ENCODE peak calls at places on chromosomes 3 and 15, in five cellular contexts. One of them, this sample, is unnamed.

GRCh38 chr3:42507252-42507651 is 4.8 kb downstream of the VIPR1 start:
- ATAC-seq in naive thymus-derived CD4-positive, alpha-beta T cell: no peak
- ATAC-seq in A549: no peak
- ATAC-seq in activated CD8-positive, alpha-beta T cell treated with anti-CD3 and anti-CD28 coated beads, Interleukin-2, amount 10 ng/mL, durations not matched to agents 7 days and 5 days: no peak
- ATAC-seq in left cardiac atrium: no peak
- ATAC-seq in this sample: no peak

GRCh38 chr15:74431116-74431515 is 2.6 kb downstream of the SEMA7A start:
- ATAC-seq in naive thymus-derived CD4-positive, alpha-beta T cell: no peak
- ATAC-seq in A549: no peak
- ATAC-seq in activated CD8-positive, alpha-beta T cell treated with anti-CD3 and anti-CD28 coated beads, Interleukin-2, amount 10 ng/mL, durations not matched to agents 7 days and 5 days: no peak
- ATAC-seq in left cardiac atrium: no peak
- ATAC-seq in this sample: no peak

GRCh38 chr3:66953934-66954333 is 44.2 kb upstream of the KBTBD8 start:
- ATAC-seq in naive thymus-derived CD4-positive, alpha-beta T cell: no peak
- ATAC-seq in A549: no peak
- ATAC-seq in activated CD8-positive, alpha-beta T cell treated with anti-CD3 and anti-CD28 coated beads, Interleukin-2, amount 10 ng/mL, durations not matched to agents 7 days and 5 days: no peak
- ATAC-seq in left cardiac atrium: no peak
- ATAC-seq in this sample: no peak

GRCh38 chr3:72086051-72086711 is 301.2 kb upstream of the PROK2 start:
- ATAC-seq in naive thymus-derived CD4-positive, alpha-beta T cell: peak; percentile 57
- ATAC-seq in A549: no peak
- ATAC-seq in activated CD8-positive, alpha-beta T cell treated with anti-CD3 and anti-CD28 coated beads, Interleukin-2, amount 10 ng/mL, durations not matched to agents 7 days and 5 days: no peak
- ATAC-seq in left cardiac atrium: peak; percentile 88
- ATAC-seq in this sample: no peak

GRCh38 chr3:47380026-47380600 is 708 bp upstream of the PTPN23 start:
- ATAC-seq in naive thymus-derived CD4-positive, alpha-beta T cell: no peak
- ATAC-seq in A549: no peak
- ATAC-seq in activated CD8-positive, alpha-beta T cell treated with anti-CD3 and anti-CD28 coated beads, Interleukin-2, amount 10 ng/mL, durations not matched to agents 7 days and 5 days: no peak
- ATAC-seq in left cardiac atrium: peak; percentile 12
- ATAC-seq in this sample: no peak

GRCh38 chr3:136350132-136350531 is 100.0 kb downstream of the PCCB start:
- ATAC-seq in naive thymus-derived CD4-positive, alpha-beta T cell: no peak
- ATAC-seq in A549: peak; percentile 74
- ATAC-seq in activated CD8-positive, alpha-beta T cell treated with anti-CD3 and anti-CD28 coated beads, Interleukin-2, amount 10 ng/mL, durations not matched to agents 7 days and 5 days: no peak
- ATAC-seq in left cardiac atrium: peak; percentile 93
- ATAC-seq in this sample: no peak

GRCh38 chr3:115549111-115549510 is 74.2 kb upstream of the GAP43 start:
- ATAC-seq in naive thymus-derived CD4-positive, alpha-beta T cell: no peak
- ATAC-seq in A549: no peak
- ATAC-seq in activated CD8-positive, alpha-beta T cell treated with anti-CD3 and anti-CD28 coated beads, Interleukin-2, amount 10 ng/mL, durations not matched to agents 7 days and 5 days: no peak
- ATAC-seq in left cardiac atrium: no peak
- ATAC-seq in this sample: no peak

GRCh38 chr3:162984752-162985151 is 1488.1 kb downstream of the OTOL1 start:
- ATAC-seq in naive thymus-derived CD4-positive, alpha-beta T cell: no peak
- ATAC-seq in A549: no peak
- ATAC-seq in activated CD8-positive, alpha-beta T cell treated with anti-CD3 and anti-CD28 coated beads, Interleukin-2, amount 10 ng/mL, durations not matched to agents 7 days and 5 days: no peak
- ATAC-seq in left cardiac atrium: no peak
- ATAC-seq in this sample: no peak

GRCh38 chr3:13619661-13620230 is 70.8 kb downstream of the FBLN2 start:
- ATAC-seq in naive thymus-derived CD4-positive, alpha-beta T cell: no peak
- ATAC-seq in A549: no peak
- ATAC-seq in activated CD8-positive, alpha-beta T cell treated with anti-CD3 and anti-CD28 coated beads, Interleukin-2, amount 10 ng/mL, durations not matched to agents 7 days and 5 days: no peak
- ATAC-seq in left cardiac atrium: no peak
- ATAC-seq in this sample: no peak

GRCh38 chr15:86644319-86644718 is 564.6 kb downstream of the AGBL1 start:
- ATAC-seq in naive thymus-derived CD4-positive, alpha-beta T cell: no peak
- ATAC-seq in A549: no peak
- ATAC-seq in activated CD8-positive, alpha-beta T cell treated with anti-CD3 and anti-CD28 coated beads, Interleukin-2, amount 10 ng/mL, durations not matched to agents 7 days and 5 days: no peak
- ATAC-seq in left cardiac atrium: no peak
- ATAC-seq in this sample: no peak

GRCh38 chr3:71276531-71276930 is 307.0 kb downstream of the FOXP1 start:
- ATAC-seq in naive thymus-derived CD4-positive, alpha-beta T cell: no peak
- ATAC-seq in A549: no peak
- ATAC-seq in activated CD8-positive, alpha-beta T cell treated with anti-CD3 and anti-CD28 coated beads, Interleukin-2, amount 10 ng/mL, durations not matched to agents 7 days and 5 days: no peak
- ATAC-seq in left cardiac atrium: no peak
- ATAC-seq in this sample: no peak

GRCh38 chr3:129558772-129559564 is 16.0 kb downstream of the H1-8 start:
- ATAC-seq in naive thymus-derived CD4-positive, alpha-beta T cell: no peak
- ATAC-seq in A549: peak; percentile 65
- ATAC-seq in activated CD8-positive, alpha-beta T cell treated with anti-CD3 and anti-CD28 coated beads, Interleukin-2, amount 10 ng/mL, durations not matched to agents 7 days and 5 days: peak; percentile 24
- ATAC-seq in left cardiac atrium: no peak
- ATAC-seq in this sample: no peak